ENCODE peak calls at places on chromosome 2, in four cellular contexts. E is aorta, Q is kidney epithelial cell, I is epithelial cell of esophagus. B is an unnamed sample.

GRCh38 chr2:55952415-55952814 is 28.8 kb upstream of the EFEMP1 start:
- DNase-seq in E (no peak), Q (no peak), I (no peak), B (no peak)

GRCh38 chr2:168550670-168551069 is 94.6 kb downstream of the CERS6 start:
- DNase-seq in E (peak), Q (no peak), I (no peak), B (no peak)

GRCh38 chr2:152647417-152648010 is 69.7 kb downstream of the PRPF40A start:
- DNase-seq in E (peak), Q (no peak), I (no peak), B (peak)

GRCh38 chr2:47064076-47064475 is 91.0 kb downstream of the STPG4 start:
- DNase-seq in E (no peak), Q (no peak), I (no peak), B (no peak)

GRCh38 chr2:62467475-62468321 is 38.3 kb downstream of the TMEM17 start:
- DNase-seq in E (peak), Q (no peak), I (peak), B (peak)

GRCh38 chr2:15472133-15472532 is 89.0 kb downstream of the NBAS start:
- DNase-seq in E (no peak), Q (peak), I (peak), B (peak)

GRCh38 chr2:69955029-69955428 is 6.4 kb downstream of the ASPRV1 start:
- DNase-seq in E (no peak), Q (no peak), I (peak), B (peak)

GRCh38 chr2:56337342-56337741 is 153.6 kb downstream of the CCDC85A start:
- DNase-seq in E (no peak), Q (no peak), I (no peak), B (peak)

GRCh38 chr2:104853926-104854506 is at the start of gene POU3F3:
- DNase-seq in E (peak), Q (peak), I (no peak), B (no peak)

GRCh38 chr2:168691221-168691620 is 111.2 kb upstream of the NOSTRIN start:
- DNase-seq in E (no peak), Q (no peak), I (no peak), B (no peak)

GRCh38 chr2:238868616-238869292 is 20.9 kb downstream of the TWIST2 start:
- DNase-seq in E (no peak), Q (no peak), I (peak), B (peak)

GRCh38 chr2:164625378-164625971 is 4.2 kb upstream of the GRB14 start:
- DNase-seq in E (no peak), Q (no peak), I (peak), B (peak)

GRCh38 chr2:99975386-99975785 is 167.0 kb downstream of the AFF3 start:
- DNase-seq in E (no peak), Q (peak), I (peak), B (peak)

GRCh38 chr2:99729104-99729503 is 239.3 kb upstream of the REV1 start:
- DNase-seq in E (no peak), Q (no peak), I (no peak), B (no peak)

GRCh38 chr2:226270279-226270678 is 529.3 kb downstream of the IRS1 start:
- DNase-seq in E (no peak), Q (no peak), I (no peak), B (no peak)

GRCh38 chr2:28463893-28464292 is 32.0 kb upstream of the PLB1 start:
- DNase-seq in E (no peak), Q (no peak), I (no peak), B (no peak)

GRCh38 chr2:235836416-235837042 is 331.7 kb downstream of the GBX2 start:
- DNase-seq in E (no peak), Q (peak), I (peak), B (peak)

GRCh38 chr2:174888646-174889271 is 116.4 kb downstream of the CHN1 start:
- DNase-seq in E (no peak), Q (no peak), I (no peak), B (no peak)

GRCh38 chr2:240297553-240298315 is 137.7 kb upstream of the GPC1 start:
- DNase-seq in E (no peak), Q (no peak), I (no peak), B (no peak)

GRCh38 chr2:117785740-117786139 is 28.8 kb upstream of the DDX18 start:
- DNase-seq in E (no peak), Q (no peak), I (peak), B (peak)

GRCh38 chr2:183283176-183283575 is 158.9 kb downstream of the NUP35 start:
- DNase-seq in E (no peak), Q (no peak), I (peak), B (peak)

GRCh38 chr2:36352024-36352398 is 3.6 kb upstream of the CRIM1 start:
- DNase-seq in E (no peak), Q (no peak), I (peak), B (peak)

GRCh38 chr2:46983065-46983801 is 67.6 kb upstream of the MCFD2 start:
- DNase-seq in E (peak), Q (no peak), I (peak), B (no peak)

GRCh38 chr2:172405673-172406072 is 21.7 kb upstream of the ITGA6 start:
- DNase-seq in E (no peak), Q (no peak), I (no peak), B (no peak)

GRCh38 chr2:202178342-202178958 is 59.9 kb downstream of the SUMO1 start:
- DNase-seq in E (no peak), Q (no peak), I (peak), B (peak)

GRCh38 chr2:207066784-207067460 is 98.8 kb downstream of the KLF7 start:
- DNase-seq in E (no peak), Q (no peak), I (no peak), B (no peak)

DNA sequence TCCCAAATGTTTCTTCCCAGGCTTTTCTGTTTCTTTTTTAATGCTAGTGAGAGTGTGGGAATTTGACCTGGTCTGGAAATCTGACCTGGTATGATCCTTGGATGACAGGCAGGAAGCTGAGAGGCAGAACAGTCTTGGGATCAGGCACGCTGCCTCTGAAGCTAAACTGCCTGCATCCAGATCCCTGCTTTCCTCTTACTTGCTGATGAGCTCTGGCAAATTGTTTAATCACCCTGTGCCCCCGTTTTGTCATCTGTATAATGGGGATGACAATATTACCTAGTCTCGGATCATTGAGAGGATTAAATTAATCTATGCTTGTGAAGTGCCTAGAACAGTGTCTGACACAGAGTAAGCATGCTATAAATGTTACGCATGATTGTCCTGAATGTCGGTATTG is 3.3 kb downstream of the KLHL23 start:
- DNase-seq in E (no peak), Q (no peak), I (no peak), B (no peak)
- H3K4me3 ChIP-seq in E (no peak), Q (no peak), I (no peak), B (no peak)

GRCh38 chr2:176173679-176174381 is 14.6 kb upstream of the HOXD1 start:
- DNase-seq in E (no peak), Q (no peak), I (no peak), B (no peak)

GRCh38 chr2:176170606-176171005 is 13.5 kb downstream of the HOXD3 start:
- DNase-seq in E (no peak), Q (no peak), I (no peak), B (no peak)

GRCh38 chr2:176171331-176172006 is 14.4 kb downstream of the HOXD3 start:
- DNase-seq in E (no peak), Q (no peak), I (no peak), B (no peak)

GRCh38 chr2:176172748-176173586 is 15.5 kb upstream of the HOXD1 start:
- DNase-seq in E (no peak), Q (no peak), I (no peak), B (no peak)

GRCh38 chr2:176172007-176172747 is 15.1 kb downstream of the HOXD3 start:
- DNase-seq in E (no peak), Q (no peak), I (no peak), B (no peak)
- H3K4me3 ChIP-seq in E (no peak), Q (peak), I (no peak), B (no peak)

DNA sequence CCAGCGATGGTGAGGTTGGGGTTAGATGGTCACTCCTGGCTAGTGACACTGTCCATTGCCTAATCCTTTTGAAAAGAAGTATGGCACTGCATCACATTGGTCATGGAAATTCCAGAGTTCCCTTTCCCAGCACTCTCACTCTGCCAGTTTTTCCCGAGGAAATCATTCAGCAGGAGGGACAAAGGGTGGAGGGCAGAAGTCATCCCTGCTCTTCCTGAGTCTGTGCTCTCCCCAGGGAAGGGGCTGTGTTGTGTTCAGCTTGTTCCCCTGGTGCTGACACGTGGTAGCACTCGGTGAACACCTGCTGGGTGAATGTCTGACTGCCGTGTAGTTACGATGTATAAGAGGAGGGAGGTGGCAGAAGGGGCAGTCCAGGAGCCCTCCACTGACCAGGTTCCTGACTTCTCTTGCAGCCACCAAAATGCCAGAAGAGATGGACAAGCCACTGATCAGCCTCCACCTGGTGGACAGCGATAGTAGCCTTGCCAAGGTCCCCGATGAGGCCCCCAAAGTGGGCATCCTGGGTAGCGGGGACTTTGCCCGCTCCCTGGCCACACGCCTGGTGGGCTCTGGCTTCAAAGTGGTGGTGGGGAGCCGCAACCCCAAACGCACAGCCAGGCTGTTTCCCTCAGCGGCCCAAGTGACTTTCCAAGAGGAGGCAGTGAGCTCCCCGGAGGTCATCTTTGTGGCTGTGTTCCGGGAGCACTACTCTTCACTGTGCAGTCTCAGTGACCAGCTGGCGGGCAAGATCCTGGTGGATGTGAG is 21.6 kb downstream of the STEAP3 start:
- DNase-seq in E (no peak), Q (no peak), I (no peak), B (no peak)
- H3K4me3 ChIP-seq in E (no peak), Q (no peak), I (no peak), B (no peak)

GRCh38 chr2:106160786-106161261 is 33.3 kb downstream of the UXS1 start:
- DNase-seq in E (no peak), Q (no peak), I (no peak), B (no peak)
- H3K4me3 ChIP-seq in E (no peak), Q (no peak), I (no peak), B (no peak)

DNA sequence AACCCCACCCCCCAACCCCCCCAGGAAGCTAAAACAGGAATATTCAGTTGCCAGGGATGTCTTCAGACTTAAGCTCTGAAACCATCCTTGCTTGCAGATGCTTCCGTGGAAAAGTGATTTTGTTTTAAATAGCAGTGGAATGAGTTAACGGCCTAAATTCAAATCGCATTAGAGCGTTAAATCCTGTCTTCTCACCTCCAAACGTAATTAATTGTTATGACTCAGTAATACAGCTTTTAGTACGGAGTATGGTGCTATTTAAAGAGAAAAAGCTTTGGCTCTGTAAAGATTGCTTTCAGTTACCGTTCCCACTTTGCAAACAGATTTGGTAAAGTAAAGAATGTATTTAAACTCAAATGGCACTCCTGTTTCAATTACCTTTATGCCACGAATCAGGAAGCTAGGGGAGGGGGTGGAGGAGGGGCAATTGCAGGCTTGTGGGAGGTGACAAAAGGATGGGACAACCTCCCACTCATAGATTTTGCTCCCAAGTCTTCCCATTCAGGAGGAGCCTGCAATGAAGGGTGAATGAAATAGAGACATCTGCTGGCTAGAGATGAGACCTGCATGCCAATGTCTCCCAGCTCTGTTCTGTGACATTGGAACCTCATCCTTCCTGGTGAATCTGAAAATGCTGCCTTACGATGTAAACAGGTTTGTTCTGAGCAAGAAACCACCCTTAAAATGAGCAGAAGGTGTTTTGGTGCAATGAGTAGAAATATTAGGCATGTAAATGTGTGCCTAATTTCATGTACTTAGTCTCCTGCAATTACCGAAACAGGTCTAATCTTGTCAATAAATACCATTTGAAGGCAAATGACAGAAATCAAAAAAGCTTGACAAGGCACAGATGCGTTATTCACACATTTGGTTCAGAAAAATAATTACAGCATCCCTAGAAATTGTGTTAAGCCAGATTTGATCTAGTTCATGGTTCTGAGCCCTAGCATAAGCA is 2.6 kb upstream of the PID1 start:
- DNase-seq in E (peak), Q (peak), I (peak), B (peak)
- H3K4me3 ChIP-seq in E (no peak), Q (peak), I (peak), B (peak)

B was measured in bronchial epithelial cell.